ENCODE peak calls at places on chromosomes 12 and 14, in five cellular contexts. One of them, this sample, is unnamed.

GRCh38 chr12:65720136-65720535 is 104.1 kb upstream of the HMGA2 start:
- DNase-seq in stimulated activated naive CD4-positive, alpha-beta T cell treated with Interleukin-2 at 50 U/mL for 16 hours: no peak
- DNase-seq in GM10248: no peak
- DNase-seq in H9: no peak
- DNase-seq in fibroblast of pulmonary artery: peak; percentile 60
- DNase-seq in this sample: no peak

GRCh38 chr14:68790656-68791077 is 2.2 kb downstream of the ZFP36L1 start:
- DNase-seq in fibroblast of pulmonary artery: peak; percentile 33
- DNase-seq in H9: no peak
- DNase-seq in GM10248: peak; percentile 17
- DNase-seq in stimulated activated naive CD4-positive, alpha-beta T cell treated with Interleukin-2 at 50 U/mL for 16 hours: peak; percentile 80
- DNase-seq in this sample: no peak

GRCh38 chr14:78567343-78567742 is 397.2 kb downstream of the NRXN3 start:
- DNase-seq in stimulated activated naive CD4-positive, alpha-beta T cell treated with Interleukin-2 at 50 U/mL for 16 hours: no peak
- DNase-seq in H9: no peak
- DNase-seq in GM10248: no peak
- DNase-seq in fibroblast of pulmonary artery: no peak
- DNase-seq in this sample: no peak

GRCh38 chr14:70061108-70061507 is 127.6 kb downstream of the SLC8A3 start:
- DNase-seq in stimulated activated naive CD4-positive, alpha-beta T cell treated with Interleukin-2 at 50 U/mL for 16 hours: no peak
- DNase-seq in H9: no peak
- DNase-seq in fibroblast of pulmonary artery: no peak
- DNase-seq in GM10248: no peak
- DNase-seq in this sample: peak; percentile 59

GRCh38 chr12:31605531-31605930 is 14.6 kb upstream of the DENND5B start:
- DNase-seq in GM10248: no peak
- DNase-seq in stimulated activated naive CD4-positive, alpha-beta T cell treated with Interleukin-2 at 50 U/mL for 16 hours: no peak
- DNase-seq in H9: no peak
- DNase-seq in fibroblast of pulmonary artery: no peak
- DNase-seq in this sample: no peak

GRCh38 chr12:27382126-27382795 is 49.6 kb downstream of the BMAL2 start:
- DNase-seq in stimulated activated naive CD4-positive, alpha-beta T cell treated with Interleukin-2 at 50 U/mL for 16 hours: no peak
- DNase-seq in GM10248: no peak
- DNase-seq in H9: no peak
- DNase-seq in fibroblast of pulmonary artery: no peak
- DNase-seq in this sample: no peak

GRCh38 chr14:88312262-88312661 is 10.8 kb downstream of the KCNK10 start:
- DNase-seq in GM10248: no peak
- DNase-seq in fibroblast of pulmonary artery: no peak
- DNase-seq in H9: no peak
- DNase-seq in stimulated activated naive CD4-positive, alpha-beta T cell treated with Interleukin-2 at 50 U/mL for 16 hours: no peak
- DNase-seq in this sample: no peak

GRCh38 chr12:56189918-56190694 is 823 bp upstream of the SMARCC2 start:
- DNase-seq in stimulated activated naive CD4-positive, alpha-beta T cell treated with Interleukin-2 at 50 U/mL for 16 hours: peak; percentile 68
- DNase-seq in fibroblast of pulmonary artery: peak; percentile 84
- DNase-seq in GM10248: peak; percentile 75
- DNase-seq in H9: peak; percentile 96
- DNase-seq in this sample: peak; percentile 86

GRCh38 chr12:65962921-65963883 is 138.9 kb downstream of the HMGA2 start:
- DNase-seq in stimulated activated naive CD4-positive, alpha-beta T cell treated with Interleukin-2 at 50 U/mL for 16 hours: no peak
- DNase-seq in GM10248: no peak
- DNase-seq in H9: peak; percentile 77
- DNase-seq in fibroblast of pulmonary artery: no peak
- DNase-seq in this sample: no peak

GRCh38 chr14:104898195-104898558 is 26.5 kb upstream of the PLD4 start:
- DNase-seq in fibroblast of pulmonary artery: no peak
- DNase-seq in GM10248: no peak
- DNase-seq in H9: peak; percentile 24
- DNase-seq in stimulated activated naive CD4-positive, alpha-beta T cell treated with Interleukin-2 at 50 U/mL for 16 hours: no peak
- DNase-seq in this sample: no peak

GRCh38 chr12:18556081-18556645 is 181.6 kb downstream of the PLCZ1 start:
- DNase-seq in fibroblast of pulmonary artery: no peak
- DNase-seq in stimulated activated naive CD4-positive, alpha-beta T cell treated with Interleukin-2 at 50 U/mL for 16 hours: no peak
- DNase-seq in H9: no peak
- DNase-seq in GM10248: no peak
- DNase-seq in this sample: no peak

GRCh38 chr12:126218697-126219096 is 1153.5 kb downstream of the AACS start:
- DNase-seq in H9: no peak
- DNase-seq in GM10248: no peak
- DNase-seq in stimulated activated naive CD4-positive, alpha-beta T cell treated with Interleukin-2 at 50 U/mL for 16 hours: no peak
- DNase-seq in fibroblast of pulmonary artery: no peak
- DNase-seq in this sample: no peak

GRCh38 chr12:93868771-93869170 is 191.6 kb downstream of the CRADD start:
- DNase-seq in H9: no peak
- DNase-seq in GM10248: no peak
- DNase-seq in fibroblast of pulmonary artery: peak; percentile 56
- DNase-seq in stimulated activated naive CD4-positive, alpha-beta T cell treated with Interleukin-2 at 50 U/mL for 16 hours: no peak
- DNase-seq in this sample: no peak

GRCh38 chr14:50666772-50667490 is 1.2 kb downstream of the SAV1 start:
- DNase-seq in fibroblast of pulmonary artery: peak; percentile 77
- DNase-seq in GM10248: no peak
- DNase-seq in H9: peak; percentile 53
- DNase-seq in stimulated activated naive CD4-positive, alpha-beta T cell treated with Interleukin-2 at 50 U/mL for 16 hours: no peak
- DNase-seq in this sample: peak; percentile 50

GRCh38 chr14:22850944-22851790 is 14.8 kb downstream of the MMP14 start:
- DNase-seq in GM10248: no peak
- DNase-seq in stimulated activated naive CD4-positive, alpha-beta T cell treated with Interleukin-2 at 50 U/mL for 16 hours: no peak
- DNase-seq in fibroblast of pulmonary artery: peak; percentile 95
- DNase-seq in H9: no peak
- DNase-seq in this sample: peak; percentile 69

GRCh38 chr12:52713960-52714886 is 10.9 kb upstream of the KRT77 start:
- DNase-seq in H9: peak; percentile 75
- DNase-seq in GM10248: no peak
- DNase-seq in fibroblast of pulmonary artery: no peak
- DNase-seq in stimulated activated naive CD4-positive, alpha-beta T cell treated with Interleukin-2 at 50 U/mL for 16 hours: no peak
- DNase-seq in this sample: no peak

GRCh38 chr12:17511369-17511768 is 578.6 kb downstream of the RERGL start:
- DNase-seq in GM10248: no peak
- DNase-seq in fibroblast of pulmonary artery: no peak
- DNase-seq in H9: no peak
- DNase-seq in stimulated activated naive CD4-positive, alpha-beta T cell treated with Interleukin-2 at 50 U/mL for 16 hours: no peak
- DNase-seq in this sample: no peak

GRCh38 chr14:61875483-61875882 is 113.3 kb downstream of the SNAPC1 start:
- DNase-seq in fibroblast of pulmonary artery: no peak
- DNase-seq in GM10248: no peak
- DNase-seq in stimulated activated naive CD4-positive, alpha-beta T cell treated with Interleukin-2 at 50 U/mL for 16 hours: no peak
- DNase-seq in H9: no peak
- DNase-seq in this sample: no peak

GRCh38 chr12:107122452-107122958 is 29.2 kb upstream of the CRY1 start:
- DNase-seq in GM10248: no peak
- DNase-seq in H9: no peak
- DNase-seq in stimulated activated naive CD4-positive, alpha-beta T cell treated with Interleukin-2 at 50 U/mL for 16 hours: no peak
- DNase-seq in fibroblast of pulmonary artery: no peak
- DNase-seq in this sample: no peak

GRCh38 chr12:110304061-110304551 is 23.1 kb downstream of the ATP2A2 start:
- DNase-seq in fibroblast of pulmonary artery: peak; percentile 63
- DNase-seq in H9: no peak
- DNase-seq in stimulated activated naive CD4-positive, alpha-beta T cell treated with Interleukin-2 at 50 U/mL for 16 hours: no peak
- DNase-seq in GM10248: no peak
- DNase-seq in this sample: no peak

GRCh38 chr14:80770114-80770917 is 171.2 kb downstream of the CEP128 start:
- DNase-seq in GM10248: peak; percentile 18
- DNase-seq in fibroblast of pulmonary artery: no peak
- DNase-seq in H9: no peak
- DNase-seq in stimulated activated naive CD4-positive, alpha-beta T cell treated with Interleukin-2 at 50 U/mL for 16 hours: no peak
- DNase-seq in this sample: no peak

GRCh38 chr12:62977419-62977818 is 42.5 kb upstream of the PPM1H start:
- DNase-seq in stimulated activated naive CD4-positive, alpha-beta T cell treated with Interleukin-2 at 50 U/mL for 16 hours: no peak
- DNase-seq in fibroblast of pulmonary artery: no peak
- DNase-seq in H9: no peak
- DNase-seq in GM10248: no peak
- DNase-seq in this sample: peak; percentile 6

GRCh38 chr14:34035177-34035933 is 84.5 kb upstream of the EGLN3 start:
- DNase-seq in GM10248: no peak
- DNase-seq in H9: no peak
- DNase-seq in stimulated activated naive CD4-positive, alpha-beta T cell treated with Interleukin-2 at 50 U/mL for 16 hours: no peak
- DNase-seq in fibroblast of pulmonary artery: no peak
- DNase-seq in this sample: peak; percentile 34

GRCh38 chr12:76878045-76878898 is 547 bp downstream of the CSRP2 start:
- DNase-seq in H9: peak; percentile 78
- DNase-seq in GM10248: peak; percentile 41
- DNase-seq in fibroblast of pulmonary artery: peak; percentile 18
- DNase-seq in stimulated activated naive CD4-positive, alpha-beta T cell treated with Interleukin-2 at 50 U/mL for 16 hours: no peak
- DNase-seq in this sample: peak; percentile 46

GRCh38 chr12:543114-543451 is 83.3 kb downstream of the B4GALNT3 start:
- DNase-seq in fibroblast of pulmonary artery: no peak
- DNase-seq in GM10248: no peak
- DNase-seq in stimulated activated naive CD4-positive, alpha-beta T cell treated with Interleukin-2 at 50 U/mL for 16 hours: no peak
- DNase-seq in H9: no peak
- DNase-seq in this sample: no peak

GRCh38 chr12:79634957-79635471 is 55.8 kb downstream of the PAWR start:
- DNase-seq in stimulated activated naive CD4-positive, alpha-beta T cell treated with Interleukin-2 at 50 U/mL for 16 hours: no peak
- DNase-seq in fibroblast of pulmonary artery: peak; percentile 16
- DNase-seq in GM10248: no peak
- DNase-seq in H9: no peak
- DNase-seq in this sample: peak; percentile 20

GRCh38 chr14:73724696-73725095 is 10.5 kb upstream of the PNMA1 start:
- DNase-seq in GM10248: no peak
- DNase-seq in stimulated activated naive CD4-positive, alpha-beta T cell treated with Interleukin-2 at 50 U/mL for 16 hours: no peak
- DNase-seq in H9: no peak
- DNase-seq in fibroblast of pulmonary artery: no peak
- DNase-seq in this sample: no peak

GRCh38 chr12:44015333-44015941 is 179.6 kb downstream of the TMEM117 start:
- DNase-seq in H9: no peak
- DNase-seq in fibroblast of pulmonary artery: peak; percentile 76
- DNase-seq in GM10248: peak; percentile 21
- DNase-seq in stimulated activated naive CD4-positive, alpha-beta T cell treated with Interleukin-2 at 50 U/mL for 16 hours: no peak
- DNase-seq in this sample: peak; percentile 70

GRCh38 chr12:68037616-68038255 is 48.5 kb downstream of the IFNG-AS1 start:
- DNase-seq in stimulated activated naive CD4-positive, alpha-beta T cell treated with Interleukin-2 at 50 U/mL for 16 hours: no peak
- DNase-seq in fibroblast of pulmonary artery: no peak
- DNase-seq in GM10248: no peak
- DNase-seq in H9: no peak
- DNase-seq in this sample: no peak

GRCh38 chr12:130026608-130027176 is 122.9 kb upstream of the TMEM132D start:
- DNase-seq in GM10248: no peak
- DNase-seq in fibroblast of pulmonary artery: no peak
- DNase-seq in stimulated activated naive CD4-positive, alpha-beta T cell treated with Interleukin-2 at 50 U/mL for 16 hours: no peak
- DNase-seq in H9: peak; percentile 67
- DNase-seq in this sample: peak; percentile 50

GRCh38 chr12:56151672-56152131 is 685 bp upstream of the MYL6B start:
- DNase-seq in GM10248: peak; percentile 54
- DNase-seq in H9: peak; percentile 83
- DNase-seq in fibroblast of pulmonary artery: no peak
- DNase-seq in stimulated activated naive CD4-positive, alpha-beta T cell treated with Interleukin-2 at 50 U/mL for 16 hours: peak; percentile 67
- DNase-seq in this sample: peak; percentile 81

GRCh38 chr12:112422531-112422930 is 3.8 kb downstream of the PTPN11 start:
- DNase-seq in H9: no peak
- DNase-seq in fibroblast of pulmonary artery: peak; percentile 14
- DNase-seq in GM10248: no peak
- DNase-seq in stimulated activated naive CD4-positive, alpha-beta T cell treated with Interleukin-2 at 50 U/mL for 16 hours: no peak
- DNase-seq in this sample: no peak

GRCh38 chr12:15522574-15523187 is 200.4 kb downstream of the PTPRO start:
- DNase-seq in fibroblast of pulmonary artery: peak; percentile 73
- DNase-seq in stimulated activated naive CD4-positive, alpha-beta T cell treated with Interleukin-2 at 50 U/mL for 16 hours: no peak
- DNase-seq in H9: no peak
- DNase-seq in GM10248: peak; percentile 23
- DNase-seq in this sample: peak; percentile 74

GRCh38 chr14:31268216-31268615 is 60.6 kb upstream of the HECTD1 start:
- DNase-seq in fibroblast of pulmonary artery: no peak
- DNase-seq in GM10248: no peak
- DNase-seq in stimulated activated naive CD4-positive, alpha-beta T cell treated with Interleukin-2 at 50 U/mL for 16 hours: no peak
- DNase-seq in H9: no peak
- DNase-seq in this sample: no peak

GRCh38 chr12:19373569-19373968 is 65.7 kb upstream of the AEBP2 start:
- DNase-seq in H9: no peak
- DNase-seq in fibroblast of pulmonary artery: no peak
- DNase-seq in GM10248: no peak
- DNase-seq in stimulated activated naive CD4-positive, alpha-beta T cell treated with Interleukin-2 at 50 U/mL for 16 hours: no peak
- DNase-seq in this sample: no peak

GRCh38 chr12:42798811-42799438 is 209.4 kb upstream of the PRICKLE1 start:
- DNase-seq in stimulated activated naive CD4-positive, alpha-beta T cell treated with Interleukin-2 at 50 U/mL for 16 hours: no peak
- DNase-seq in H9: no peak
- DNase-seq in GM10248: no peak
- DNase-seq in fibroblast of pulmonary artery: peak; percentile 24
- DNase-seq in this sample: peak; percentile 30

GRCh38 chr12:77686760-77687159 is 143.9 kb upstream of the NAV3 start:
- DNase-seq in stimulated activated naive CD4-positive, alpha-beta T cell treated with Interleukin-2 at 50 U/mL for 16 hours: no peak
- DNase-seq in H9: no peak
- DNase-seq in fibroblast of pulmonary artery: peak; percentile 33
- DNase-seq in GM10248: no peak
- DNase-seq in this sample: peak; percentile 1

GRCh38 chr14:92683041-92683440 is 65.4 kb downstream of the LGMN start:
- DNase-seq in fibroblast of pulmonary artery: no peak
- DNase-seq in GM10248: no peak
- DNase-seq in stimulated activated naive CD4-positive, alpha-beta T cell treated with Interleukin-2 at 50 U/mL for 16 hours: no peak
- DNase-seq in H9: no peak
- DNase-seq in this sample: no peak

GRCh38 chr14:78902010-78902623 is 731.9 kb downstream of the NRXN3 start:
- DNase-seq in H9: peak; percentile 50
- DNase-seq in GM10248: no peak
- DNase-seq in stimulated activated naive CD4-positive, alpha-beta T cell treated with Interleukin-2 at 50 U/mL for 16 hours: no peak
- DNase-seq in fibroblast of pulmonary artery: peak; percentile 58
- DNase-seq in this sample: peak; percentile 27

GRCh38 chr12:27191531-27191930 is 52.6 kb upstream of the STK38L start:
- DNase-seq in stimulated activated naive CD4-positive, alpha-beta T cell treated with Interleukin-2 at 50 U/mL for 16 hours: no peak
- DNase-seq in GM10248: no peak
- DNase-seq in H9: no peak
- DNase-seq in fibroblast of pulmonary artery: no peak
- DNase-seq in this sample: no peak